ENCODE peak calls at places on chromosomes 5 and 9, in four cellular contexts. J, W, H and X are unnamed samples.

GRCh38 chr5:14816374-14816998 is 55.1 kb downstream of the ANKH start:
- DNase-seq in J (no peak), W (no peak), H (no peak), X (no peak)

GRCh38 chr5:134417707-134418106 is 6.0 kb upstream of the CDKN2AIPNL start:
- DNase-seq in J (no peak), W (no peak), H (no peak), X (no peak)

GRCh38 chr5:15715535-15715934 is 215.6 kb downstream of the FBXL7 start:
- DNase-seq in H (no peak), J (no peak), W (no peak), X (no peak)

GRCh38 chr5:11903121-11903613 is 1.1 kb downstream of the CTNND2 start:
- DNase-seq in W (no peak), H (no peak), J (peak), X (no peak)

GRCh38 chr5:65483474-65484346 is 2.0 kb upstream of the ADAMTS6 start:
- DNase-seq in W (no peak), H (peak), J (peak), X (no peak)

GRCh38 chr9:36855443-36856315 is 178.4 kb downstream of the PAX5 start:
- DNase-seq in W (no peak), J (peak), H (no peak), X (no peak)

GRCh38 chr5:21931076-21931475 is 922.1 kb downstream of the CDH12 start:
- DNase-seq in W (no peak), J (no peak), H (no peak), X (no peak)

GRCh38 chr9:26603637-26604036 is 289.0 kb downstream of the CAAP1 start:
- DNase-seq in W (no peak), H (no peak), J (no peak), X (no peak)

GRCh38 chr5:66130493-66130892 is 13.6 kb upstream of the SREK1 start:
- DNase-seq in J (no peak), W (no peak), H (no peak), X (no peak)

GRCh38 chr9:126491256-126491879 is 122.4 kb upstream of the LMX1B start:
- DNase-seq in J (peak), H (peak), W (no peak), X (no peak)

GRCh38 chr9:127455299-127455992 is 4.1 kb downstream of the LRSAM1 start:
- DNase-seq in H (no peak), J (no peak), W (peak), X (no peak)

GRCh38 chr5:36164461-36164860 is 12.6 kb downstream of the SKP2 start:
- DNase-seq in W (no peak), H (no peak), J (no peak), X (no peak)

GRCh38 chr5:53607896-53608295 is 47.5 kb downstream of the NDUFS4 start:
- DNase-seq in J (no peak), H (peak), W (no peak), X (no peak)

GRCh38 chr5:38533286-38534121 is 22.9 kb downstream of the LIFR start:
- DNase-seq in W (no peak), H (no peak), J (no peak), X (no peak)

GRCh38 chr5:121299153-121299552 is 552.5 kb upstream of the FTMT start:
- DNase-seq in J (no peak), W (no peak), H (no peak), X (no peak)

GRCh38 chr5:63401434-63402046 is 560.7 kb downstream of the HTR1A start:
- DNase-seq in W (peak), J (peak), H (peak), X (peak)

GRCh38 chr5:146243217-146243616 is 39.8 kb downstream of the RBM27 start:
- DNase-seq in J (no peak), H (no peak), W (no peak), X (no peak)

GRCh38 chr5:31809037-31809910 is 170.3 kb downstream of the PDZD2 start:
- DNase-seq in H (peak), W (peak), J (peak), X (no peak)

GRCh38 chr9:27924502-27924901 is 351.2 kb upstream of the C9orf72 start:
- DNase-seq in J (no peak), H (no peak), W (no peak), X (no peak)

GRCh38 chr5:148996270-148996669 is 66.6 kb downstream of the SH3TC2 start:
- DNase-seq in H (peak), W (no peak), J (no peak), X (no peak)

GRCh38 chr5:138459311-138459710 is 6.0 kb upstream of the EGR1 start:
- DNase-seq in W (no peak), J (peak), H (no peak), X (no peak)

GRCh38 chr5:5755888-5756287 is 333.4 kb downstream of the ICE1 start:
- DNase-seq in W (no peak), J (no peak), H (no peak), X (no peak)

GRCh38 chr5:140631831-140632365 is 1.1 kb downstream of the CD14 start:
- DNase-seq in J (peak), H (no peak), W (no peak), X (no peak)

GRCh38 chr5:139611703-139612584 is 36.2 kb upstream of the CXXC5 start:
- DNase-seq in J (no peak), W (no peak), H (no peak), X (no peak)

GRCh38 chr5:40437452-40437861 is 242.3 kb upstream of the PTGER4 start:
- DNase-seq in H (peak), J (peak), W (no peak), X (peak)

GRCh38 chr5:133247145-133247709 is 195.4 kb downstream of the HSPA4 start:
- DNase-seq in W (no peak), J (no peak), H (no peak), X (no peak)

GRCh38 chr5:143031781-143032724 is 261.9 kb downstream of the ARHGAP26 start:
- DNase-seq in H (no peak), J (no peak), W (no peak), X (peak)

GRCh38 chr9:106697799-106698591 is 165.0 kb upstream of the ZNF462 start:
- DNase-seq in W (peak), H (peak), J (no peak), X (peak)

GRCh38 chr5:97182571-97183099 is 412 bp downstream of the RIOK2 start:
- DNase-seq in J (no peak), W (no peak), H (peak), X (no peak)

GRCh38 chr9:107667700-107668099 is 178.1 kb upstream of the KLF4 start:
- DNase-seq in W (peak), J (no peak), H (no peak), X (no peak)

GRCh38 chr5:174402224-174402812 is 322.1 kb upstream of the MSX2 start:
- DNase-seq in W (no peak), H (no peak), J (no peak), X (no peak)

GRCh38 chr5:124289122-124289521 is 457.3 kb downstream of the ZNF608 start:
- DNase-seq in J (no peak), H (no peak), W (peak), X (no peak)

GRCh38 chr5:132090107-132090506 is 16.5 kb downstream of the CSF2 start:
- DNase-seq in J (no peak), H (peak), W (no peak), X (no peak)

GRCh38 chr9:93037476-93037971 is 21.0 kb upstream of the SUSD3 start:
- DNase-seq in W (no peak), J (no peak), H (no peak), X (no peak)

GRCh38 chr9:133877327-133877726 is 114.8 kb downstream of the VAV2 start:
- DNase-seq in H (no peak), W (no peak), J (no peak), X (no peak)

GRCh38 chr9:133876836-133877235 is 115.3 kb downstream of the VAV2 start:
- DNase-seq in J (no peak), H (no peak), W (no peak), X (no peak)

GRCh38 chr9:133875131-133875530 is 117.0 kb downstream of the VAV2 start:
- DNase-seq in W (no peak), H (no peak), J (no peak), X (no peak)

GRCh38 chr9:133874659-133875058 is 117.5 kb downstream of the VAV2 start:
- DNase-seq in H (no peak), W (no peak), J (no peak), X (no peak)

GRCh38 chr9:133876144-133876543 is 116.0 kb downstream of the VAV2 start:
- DNase-seq in H (no peak), W (no peak), J (no peak), X (no peak)
- TF ChIP-seq CTCF in H (peak), W (no peak), J (no peak), X (peak)

GRCh38 chr5:141958773-141959172 is 771 bp upstream of the PCDH12 start:
- DNase-seq in W (no peak), H (peak), J (no peak), X (no peak)

GRCh38 chr5:141958113-141958512 is at the start of gene PCDH12:
- DNase-seq in H (peak), J (peak), W (peak), X (no peak)

GRCh38 chr5:141960449-141961323 is 2.7 kb upstream of the PCDH12 start:
- DNase-seq in H (peak), J (peak), W (peak), X (no peak)

GRCh38 chr5:141961466-141961865 is 3.5 kb upstream of the PCDH12 start:
- DNase-seq in W (no peak), H (no peak), J (no peak), X (no peak)

GRCh38 chr5:141960018-141960417 is 2.0 kb upstream of the PCDH12 start:
- DNase-seq in H (no peak), J (peak), W (no peak), X (no peak)
- TF ChIP-seq CTCF in H (no peak), J (no peak), W (peak), X (peak)

GRCh38 chr9:97675655-97676054 is 21.5 kb downstream of the XPA start:
- DNase-seq in H (no peak), W (no peak), J (no peak), X (no peak)
- TF ChIP-seq CTCF in H (no peak), W (no peak), J (no peak), X (no peak)

DNA sequence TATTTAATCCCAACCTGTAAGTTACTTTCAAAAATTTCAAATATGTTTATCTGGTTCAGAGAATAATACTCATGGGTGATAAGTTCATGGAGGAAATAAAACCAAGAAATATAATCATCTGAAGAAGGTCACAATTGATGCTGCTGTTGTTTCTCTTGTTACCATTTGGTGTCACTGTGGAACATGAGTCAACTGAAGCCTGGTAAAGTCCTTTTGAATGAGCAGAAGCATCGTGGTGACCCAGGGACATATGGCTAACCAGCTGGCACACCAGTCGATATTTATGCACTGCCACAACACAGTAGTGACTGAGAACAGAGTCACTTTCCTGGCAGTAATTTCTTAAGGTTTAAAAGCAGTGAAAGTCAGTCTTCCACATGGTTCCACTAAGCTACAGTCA is 612.9 kb upstream of the TLE4 start:
- DNase-seq in H (no peak), W (no peak), J (no peak), X (no peak)
- TF ChIP-seq CTCF in H (no peak), W (no peak), J (no peak), X (peak)

DNA sequence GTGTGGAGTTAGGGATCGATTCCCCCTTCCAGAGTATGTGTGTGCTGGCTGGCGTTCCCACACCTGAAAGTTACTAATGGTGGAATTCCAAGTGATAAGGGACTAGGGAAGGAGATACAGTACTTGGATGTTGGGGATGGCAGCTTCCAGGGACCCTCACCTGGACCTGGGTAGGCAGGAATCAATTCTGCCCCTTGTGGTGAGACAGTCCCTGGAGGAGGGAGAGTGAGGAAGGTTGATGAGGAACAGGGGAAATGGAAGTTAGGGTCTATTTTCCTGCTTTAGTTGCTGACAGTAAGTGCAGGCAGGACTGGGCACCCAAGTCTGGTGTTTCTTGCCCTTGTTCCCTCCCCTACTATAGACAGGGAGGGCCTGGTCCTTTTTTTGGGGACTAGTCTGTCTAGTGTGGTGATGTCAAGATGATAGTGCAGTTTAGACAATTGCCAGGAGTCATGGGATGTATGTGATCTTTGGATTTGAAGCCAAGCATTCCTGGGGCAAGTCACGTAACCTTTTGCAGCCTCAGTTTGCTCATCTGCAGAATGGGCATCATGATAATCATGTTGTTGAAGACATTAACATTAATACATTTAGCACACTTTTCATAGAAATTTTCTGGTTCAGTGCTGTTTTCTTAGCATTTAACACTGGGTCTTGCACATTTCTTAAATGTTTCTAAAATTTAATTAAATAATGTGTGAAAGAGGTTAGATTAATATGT is 51.7 kb downstream of the DAB2IP start:
- DNase-seq in H (no peak), W (no peak), J (no peak), X (no peak)
- TF ChIP-seq CTCF in H (no peak), W (peak), J (no peak), X (peak)

DNA sequence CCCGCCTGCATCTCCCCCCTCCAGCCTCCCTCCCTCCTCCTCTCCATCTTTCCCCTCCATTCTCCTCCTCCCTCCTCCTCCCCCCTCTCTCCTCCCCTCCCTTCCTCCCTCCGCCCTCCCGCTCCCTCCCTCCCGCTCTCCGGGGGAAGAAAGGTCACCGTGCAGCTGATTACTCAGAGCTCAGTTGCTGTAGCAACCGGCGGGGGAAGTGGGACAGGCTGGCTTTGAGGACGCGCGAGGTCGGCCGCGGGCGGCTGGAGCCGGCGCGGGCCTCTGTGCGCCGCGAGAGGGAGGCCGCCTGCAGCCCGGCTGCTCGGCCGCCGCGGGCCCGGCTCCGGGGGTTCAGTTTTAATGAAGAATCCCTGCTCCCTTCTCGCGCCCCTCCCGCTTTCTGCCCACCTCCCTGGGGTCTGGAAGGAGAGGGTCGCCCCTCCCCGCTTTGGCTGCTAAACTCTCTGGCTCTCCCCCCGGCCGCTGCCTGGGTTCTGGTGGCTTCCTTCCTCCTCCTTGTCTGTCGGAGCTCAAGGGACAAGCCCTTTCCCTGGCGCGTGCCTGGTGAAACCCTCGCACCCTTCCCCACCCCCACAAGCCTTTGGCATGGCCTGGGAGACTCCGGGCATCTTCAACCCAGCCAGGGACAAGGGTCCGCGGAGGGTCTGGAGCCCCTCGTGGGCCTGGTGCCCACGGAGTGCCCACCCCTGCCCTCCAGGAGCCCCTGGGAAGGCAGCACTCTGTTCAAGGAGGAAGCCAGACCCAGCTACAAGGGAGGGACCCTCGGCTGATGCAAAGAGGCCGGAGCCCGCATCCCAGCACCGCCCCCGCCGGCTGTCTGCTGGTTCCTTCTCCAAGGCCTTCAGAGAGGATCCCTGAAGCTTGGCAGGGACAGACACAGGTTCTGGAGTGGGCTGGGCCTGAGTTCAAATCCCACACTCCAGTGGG is 160.3 kb downstream of the C9orf50 start:
- DNase-seq in W (peak), H (peak), J (peak), X (peak)
- TF ChIP-seq CTCF in W (peak), H (peak), J (peak), X (no peak)

DNA sequence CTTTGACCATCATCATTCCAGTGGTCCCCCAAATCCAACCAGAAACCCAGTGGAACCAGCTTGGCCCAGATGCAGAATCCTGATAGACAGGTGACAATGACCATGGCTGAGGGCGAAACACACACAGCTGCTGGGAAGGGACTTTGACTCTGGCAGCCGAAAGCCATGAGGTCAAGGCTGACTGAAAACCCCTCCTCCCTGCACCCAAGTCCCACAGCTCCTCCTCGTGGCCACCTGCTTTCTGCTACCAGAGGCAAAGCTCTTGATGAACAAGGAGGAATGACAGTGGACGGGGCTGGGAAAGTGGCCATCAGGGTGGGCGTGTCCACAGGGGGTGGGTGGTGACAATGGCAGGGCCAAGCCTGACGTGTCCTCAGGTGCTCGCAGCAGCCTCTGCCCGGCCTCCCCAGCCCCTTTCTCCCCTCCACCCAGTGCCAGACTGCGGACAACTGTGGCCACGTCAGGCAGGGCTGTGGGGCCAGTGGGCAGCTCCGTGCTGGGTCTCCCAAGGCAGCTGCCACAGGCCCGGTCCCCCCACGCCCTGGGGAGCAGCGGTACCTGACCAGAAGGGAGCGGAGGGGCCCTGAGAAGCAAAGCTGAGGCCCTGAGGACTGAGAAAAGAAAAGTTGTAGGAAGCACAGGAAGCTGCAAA is 30.8 kb upstream of the SARDH start:
- DNase-seq in J (no peak), H (no peak), W (no peak), X (no peak)
- TF ChIP-seq CTCF in J (no peak), H (no peak), W (no peak), X (peak)